ENCODE peak calls at places on chromosomes 12 and 14, in seven cellular contexts. H is PC-9, F is cardiac muscle cell, Y is adipocyte, T is small intestine, J is endodermal cell, P is tibial nerve. Z is an unnamed sample.

GRCh38 chr12:92570056-92570753 is 132.6 kb upstream of the PLEKHG7 start:
- DNase-seq in H (peak; percentile 54), F (peak; percentile 89), P (peak; percentile 97), T (peak; percentile 91), J (peak; percentile 86), Y (peak; percentile 94), Z (peak; percentile 54)

GRCh38 chr12:131907379-131908081 is 13.1 kb downstream of the ULK1 start:
- DNase-seq in J (no peak), Y (no peak), H (no peak), F (no peak), T (no peak), P (no peak), Z (no peak)

GRCh38 chr12:41190360-41190759 is 2.2 kb downstream of the PDZRN4 start:
- DNase-seq in T (no peak), J (peak; percentile 65), H (no peak), P (peak; percentile 19), Y (peak; percentile 26), F (peak; percentile 65), Z (no peak)

GRCh38 chr12:47321436-47321835 is 241.7 kb upstream of the AMIGO2 start:
- DNase-seq in F (no peak), P (no peak), Y (no peak), H (no peak), J (no peak), T (no peak), Z (no peak)

GRCh38 chr14:95998656-95999055 is 40.5 kb upstream of the C14orf132 start:
- DNase-seq in J (no peak), P (no peak), T (no peak), F (peak; percentile 14), H (no peak), Y (peak; percentile 79), Z (no peak)

GRCh38 chr12:107480836-107481608 is 204.6 kb upstream of the PWP1 start:
- DNase-seq in Y (no peak), H (no peak), F (no peak), T (no peak), J (no peak), P (no peak), Z (no peak)

GRCh38 chr14:74835607-74836250 is 40.2 kb downstream of the PROX2 start:
- DNase-seq in P (no peak), H (no peak), J (no peak), Y (no peak), T (no peak), F (no peak), Z (no peak)

GRCh38 chr14:53190938-53191337 is 37.8 kb upstream of the DDHD1 start:
- DNase-seq in P (no peak), H (no peak), F (no peak), Y (no peak), T (no peak), J (no peak), Z (no peak)

GRCh38 chr14:93132472-93133065 is 16.8 kb upstream of the ITPK1 start:
- DNase-seq in H (no peak), P (peak; percentile 66), Y (no peak), T (peak; percentile 66), F (peak; percentile 75), J (peak; percentile 70), Z (no peak)

GRCh38 chr14:61409782-61410181 is 88.4 kb downstream of the PRKCH start:
- DNase-seq in T (no peak), P (no peak), H (no peak), F (no peak), Y (no peak), J (no peak), Z (no peak)

GRCh38 chr12:49954863-49955830 is 4.6 kb downstream of the AQP2 start:
- DNase-seq in P (no peak), J (peak; percentile 81), T (no peak), H (no peak), F (no peak), Y (no peak), Z (no peak)

GRCh38 chr14:55847766-55848165 is 267.8 kb downstream of the KTN1 start:
- DNase-seq in H (no peak), F (no peak), Y (peak; percentile 48), P (no peak), T (peak; percentile 20), J (no peak), Z (no peak)

GRCh38 chr12:111411187-111411764 is 5.6 kb downstream of the SH2B3 start:
- DNase-seq in T (no peak), Y (no peak), P (no peak), H (no peak), F (no peak), J (peak; percentile 71), Z (no peak)

GRCh38 chr14:50560929-50561280 is 960 bp downstream of the ATL1 start:
- DNase-seq in T (peak; percentile 21), P (peak; percentile 79), F (peak; percentile 47), H (peak; percentile 35), J (peak; percentile 65), Y (peak; percentile 67), Z (no peak)

GRCh38 chr14:50562841-50563240 is 2.9 kb downstream of the ATL1 start:
- DNase-seq in P (no peak), H (no peak), J (no peak), Y (no peak), T (no peak), F (no peak), Z (no peak)

GRCh38 chr14:50559990-50560928 is at the start of gene ATL1:
- DNase-seq in P (peak; percentile 68), Y (peak; percentile 80), T (peak; percentile 46), F (peak; percentile 85), H (peak; percentile 46), J (peak; percentile 94), Z (peak; percentile 47)
- H3K27me3 ChIP-seq in P (no peaks in the 10 kb centered on the region), Y (no peaks in the 10 kb centered on the region), T (no peaks in the 10 kb centered on the region), F (peaks cover 83% of the 10 kb centered on the region), H (peaks cover 8% of the 10 kb centered on the region), J (peaks cover 83% of the 10 kb centered on the region), Z (no peaks in the 10 kb centered on the region)

GRCh38 chr14:22534547-22534946 is 54.5 kb downstream of the DAD1 start:
- DNase-seq in F (no peak), Y (no peak), J (no peak), T (no peak), P (no peak), H (no peak), Z (no peak)
- H3K4me3 ChIP-seq in F (no peak overlapping the region), Y (no peak overlapping the region), J (no peak overlapping the region), T (no peak overlapping the region), P (no peak overlapping the region), H (no peak overlapping the region), Z (no peak overlapping the region)

GRCh38 chr12:53806689-53807088 is 54.9 kb upstream of the CISTR start:
- DNase-seq in T (no peak), F (no peak), P (no peak), Y (peak; percentile 44), H (no peak), J (no peak), Z (no peak)

GRCh38 chr12:53807322-53807721 is 55.5 kb upstream of the CISTR start:
- DNase-seq in T (no peak), J (no peak), H (no peak), P (no peak), F (no peak), Y (no peak), Z (no peak)

GRCh38 chr12:53809005-53809404 is 57.2 kb upstream of the CISTR start:
- DNase-seq in Y (no peak), F (no peak), J (no peak), T (no peak), H (no peak), P (no peak), Z (no peak)

GRCh38 chr12:53805801-53806200 is 54.0 kb upstream of the CISTR start:
- DNase-seq in Y (no peak), P (no peak), F (no peak), T (no peak), J (no peak), H (no peak), Z (no peak)

DNA sequence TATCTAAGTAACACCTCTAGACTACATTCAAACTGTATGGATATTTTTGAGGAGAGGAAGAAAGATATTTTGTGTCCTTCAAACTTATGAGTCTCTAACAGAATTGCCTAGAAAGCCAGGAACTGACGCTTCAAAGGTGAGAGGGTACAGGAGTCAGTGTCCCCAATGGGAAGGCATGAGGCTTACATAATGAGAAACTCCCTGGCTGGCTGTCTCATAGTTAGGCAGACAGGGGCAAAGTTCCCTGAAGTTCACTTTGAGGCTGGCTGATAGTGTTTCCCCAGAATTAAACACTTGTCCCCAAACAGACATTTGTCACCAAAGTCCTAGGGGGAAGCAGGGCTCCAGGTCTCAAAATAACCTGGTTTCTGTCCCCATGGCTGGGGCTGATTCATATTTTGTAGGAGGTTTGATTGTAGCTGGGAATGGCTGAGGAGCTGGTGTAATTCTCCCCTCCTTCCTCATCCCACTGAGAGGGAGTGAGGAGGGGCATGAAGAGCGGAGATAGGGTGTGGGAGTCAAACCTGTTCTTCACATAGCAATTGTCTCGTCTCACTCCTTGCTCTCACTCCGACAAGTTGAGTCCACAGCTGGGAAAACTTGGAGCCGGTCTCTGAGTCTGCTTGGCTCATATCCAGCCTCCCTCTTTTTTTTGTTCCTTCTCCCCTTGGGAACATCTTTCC is 56.4 kb upstream of the CISTR start:
- DNase-seq in F (no peak), P (no peak), J (no peak), H (no peak), T (no peak), Y (no peak), Z (no peak)
- H3K27me3 ChIP-seq in F (peaks cover 57% of the 10 kb centered on the region), P (peaks cover 20% of the 10 kb centered on the region), J (peaks cover 100% of the 10 kb centered on the region), H (no peaks in the 10 kb centered on the region), T (no peaks in the 10 kb centered on the region), Y (peaks cover 48% of the 10 kb centered on the region), Z (no peaks in the 10 kb centered on the region)

DNA sequence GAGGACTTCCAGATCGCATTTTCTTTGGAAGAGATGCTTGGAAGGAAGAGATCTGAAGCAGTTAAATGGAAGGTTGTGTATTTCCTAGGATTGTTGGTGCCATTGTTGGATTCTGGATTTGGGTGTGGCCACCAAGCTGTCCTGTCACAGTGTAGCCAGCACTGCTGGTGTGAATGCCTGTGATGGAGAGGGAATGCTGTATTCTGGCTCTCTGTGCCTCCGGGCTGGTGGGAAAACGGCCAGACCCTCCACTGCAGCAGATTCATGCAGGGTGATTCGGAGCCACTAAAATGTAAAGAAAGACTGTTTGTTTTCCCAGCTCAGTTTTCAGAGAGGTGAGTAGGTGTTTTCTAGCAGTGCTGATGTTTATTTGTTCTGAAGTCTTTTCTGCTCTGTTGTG is 30.7 kb upstream of the MANSC4 start:
- DNase-seq in F (no peak), Y (peak; percentile 3), T (no peak), J (peak; percentile 36), P (no peak), H (no peak), Z (no peak)
- H3K4me3 ChIP-seq in F (no peak overlapping the region), Y (no peak overlapping the region), T (no peak overlapping the region), J (no peak overlapping the region), P (no peak overlapping the region), H (no peak overlapping the region), Z (no peak overlapping the region)

DNA sequence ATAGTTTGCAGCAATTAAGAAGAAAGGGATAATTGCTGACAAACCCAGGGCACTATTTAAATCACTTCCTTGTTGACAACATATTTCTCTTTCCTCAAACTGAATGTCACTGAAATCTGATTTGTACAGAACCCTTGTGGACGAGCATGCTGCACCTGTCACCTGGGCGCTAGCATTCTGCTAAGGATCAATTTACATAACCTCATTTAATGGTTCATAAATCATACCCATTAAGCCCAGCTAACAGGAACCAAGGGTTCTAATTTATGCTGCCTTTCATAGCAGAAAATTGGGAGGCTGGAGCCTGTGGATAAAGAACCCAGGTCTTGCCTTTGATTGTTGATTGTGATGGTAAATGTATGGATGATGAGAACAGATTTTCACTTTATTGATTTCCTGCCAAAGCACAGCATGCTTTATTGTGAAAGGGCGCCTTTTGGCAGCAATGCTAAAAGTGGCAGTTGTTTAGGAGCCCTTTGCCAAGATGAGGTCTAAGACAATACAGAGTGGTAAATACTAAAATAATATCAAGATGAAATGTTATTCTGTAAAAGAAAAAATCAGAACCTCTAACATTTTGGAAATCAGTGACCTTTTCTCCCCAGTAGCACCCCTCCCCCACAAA is 95.4 kb downstream of the NKX2-1 start:
- DNase-seq in H (no peak), F (no peak), T (no peak), J (no peak), P (no peak), Y (no peak), Z (no peak)
- H3K27me3 ChIP-seq in H (no peaks in the 10 kb centered on the region), F (no peaks in the 10 kb centered on the region), T (no peaks in the 10 kb centered on the region), J (no peaks in the 10 kb centered on the region), P (no peaks in the 10 kb centered on the region), Y (no peaks in the 10 kb centered on the region), Z (no peaks in the 10 kb centered on the region)

GRCh38 chr12:2195085-2195484 is 142.3 kb downstream of the CACNA1C start:
- DNase-seq in P (no peak), F (no peak), H (no peak), T (no peak), Y (no peak), J (no peak), Z (no peak)
- H3K4me3 ChIP-seq in P (no peak overlapping the region), F (no peak overlapping the region), H (no peak overlapping the region), T (no peak overlapping the region), Y (no peak overlapping the region), J (no peak overlapping the region), Z (no peak overlapping the region)